ENCODE peak calls at places on chromosomes 5 and 9, in five cellular contexts. One of them, this sample, is unnamed.
A peak's percentile ranks its signal among the peaks of the same experiment; 100 is the strongest.

GRCh38 chr9:108443741-108444140 is 412.0 kb downstream of the ACTL7B start:
- DNase-seq in testis: no peak
- DNase-seq in adrenal gland: no peak
- DNase-seq in GM12864: no peak
- DNase-seq in body of pancreas: no peak
- DNase-seq in this sample: no peak

GRCh38 chr9:133429641-133430161 is 7.5 kb downstream of the ADAMTS13 start:
- DNase-seq in testis: peak; percentile 38
- DNase-seq in adrenal gland: peak; percentile 35
- DNase-seq in GM12864: no peak
- DNase-seq in body of pancreas: peak; percentile 39
- DNase-seq in this sample: peak; percentile 83

GRCh38 chr9:129761901-129762359 is 9.1 kb upstream of the PTGES start:
- DNase-seq in testis: no peak
- DNase-seq in adrenal gland: no peak
- DNase-seq in GM12864: no peak
- DNase-seq in body of pancreas: no peak
- DNase-seq in this sample: no peak

GRCh38 chr9:120477534-120478001 is 102.4 kb downstream of the CDK5RAP2 start:
- DNase-seq in testis: peak; percentile 59
- DNase-seq in adrenal gland: peak; percentile 64
- DNase-seq in GM12864: no peak
- DNase-seq in body of pancreas: peak; percentile 48
- DNase-seq in this sample: peak; percentile 26

GRCh38 chr9:121299125-121299466 is 31.1 kb downstream of the GSN start:
- DNase-seq in testis: no peak
- DNase-seq in adrenal gland: no peak
- DNase-seq in GM12864: no peak
- DNase-seq in body of pancreas: no peak
- DNase-seq in this sample: no peak

GRCh38 chr9:85859751-85860150 is 81.2 kb upstream of the NAA35 start:
- DNase-seq in testis: no peak
- DNase-seq in adrenal gland: no peak
- DNase-seq in GM12864: no peak
- DNase-seq in body of pancreas: no peak
- DNase-seq in this sample: no peak

GRCh38 chr5:52783226-52783959 is 4.3 kb upstream of the ITGA1 start:
- DNase-seq in testis: no peak
- DNase-seq in adrenal gland: no peak
- DNase-seq in GM12864: no peak
- DNase-seq in body of pancreas: no peak
- DNase-seq in this sample: no peak

GRCh38 chr9:134908524-134909364 is 9.0 kb downstream of the FCN1 start:
- DNase-seq in testis: no peak
- DNase-seq in adrenal gland: no peak
- DNase-seq in GM12864: no peak
- DNase-seq in body of pancreas: no peak
- DNase-seq in this sample: no peak

GRCh38 chr5:143386725-143387124 is 16.8 kb downstream of the NR3C1 start:
- DNase-seq in testis: no peak
- DNase-seq in adrenal gland: no peak
- DNase-seq in GM12864: no peak
- DNase-seq in body of pancreas: no peak
- DNase-seq in this sample: no peak

GRCh38 chr5:123035320-123035949 is 1.1 kb downstream of the PPIC start:
- DNase-seq in testis: peak; percentile 69
- DNase-seq in adrenal gland: peak; percentile 77
- DNase-seq in GM12864: no peak
- DNase-seq in body of pancreas: peak; percentile 47
- DNase-seq in this sample: peak; percentile 47

GRCh38 chr9:114156658-114157421 is 1.5 kb downstream of the COL27A1 start:
- DNase-seq in testis: peak; percentile 87
- DNase-seq in adrenal gland: peak; percentile 87
- DNase-seq in GM12864: no peak
- DNase-seq in body of pancreas: peak; percentile 73
- DNase-seq in this sample: no peak

GRCh38 chr5:164345173-164345572 is 839.8 kb downstream of the MAT2B start:
- DNase-seq in testis: no peak
- DNase-seq in adrenal gland: no peak
- DNase-seq in GM12864: no peak
- DNase-seq in body of pancreas: peak; percentile 26
- DNase-seq in this sample: no peak

GRCh38 chr5:73901045-73901444 is 275.0 kb downstream of the ARHGEF28 start:
- DNase-seq in testis: no peak
- DNase-seq in adrenal gland: peak; percentile 64
- DNase-seq in GM12864: no peak
- DNase-seq in body of pancreas: no peak
- DNase-seq in this sample: no peak

GRCh38 chr5:132591140-132591539 is 34.4 kb downstream of the RAD50 start:
- DNase-seq in testis: no peak
- DNase-seq in adrenal gland: no peak
- DNase-seq in GM12864: no peak
- DNase-seq in body of pancreas: no peak
- DNase-seq in this sample: peak; percentile 24

GRCh38 chr9:99489043-99489378 is 266.9 kb downstream of the SEC61B start:
- DNase-seq in testis: no peak
- DNase-seq in adrenal gland: no peak
- DNase-seq in GM12864: no peak
- DNase-seq in body of pancreas: no peak
- DNase-seq in this sample: no peak

GRCh38 chr5:39578887-39579497 is 154.2 kb upstream of the DAB2 start:
- DNase-seq in testis: no peak
- DNase-seq in adrenal gland: no peak
- DNase-seq in GM12864: no peak
- DNase-seq in body of pancreas: no peak
- DNase-seq in this sample: no peak

GRCh38 chr9:73154760-73155159 is 3.1 kb downstream of the ANXA1 start:
- DNase-seq in testis: no peak
- DNase-seq in adrenal gland: no peak
- DNase-seq in GM12864: no peak
- DNase-seq in body of pancreas: no peak
- DNase-seq in this sample: no peak

GRCh38 chr5:172788771-172789686 is 18.0 kb upstream of the DUSP1 start:
- DNase-seq in testis: peak; percentile 83
- DNase-seq in adrenal gland: peak; percentile 93
- DNase-seq in GM12864: no peak
- DNase-seq in body of pancreas: peak; percentile 83
- DNase-seq in this sample: no peak

GRCh38 chr5:59238126-59238902 is 655.2 kb downstream of the PDE4D start:
- DNase-seq in testis: no peak
- DNase-seq in adrenal gland: no peak
- DNase-seq in GM12864: no peak
- DNase-seq in body of pancreas: no peak
- DNase-seq in this sample: peak; percentile 1

GRCh38 chr5:157130933-157131332 is 11.7 kb downstream of the MED7 start:
- DNase-seq in testis: no peak
- DNase-seq in adrenal gland: peak; percentile 49
- DNase-seq in GM12864: no peak
- DNase-seq in body of pancreas: no peak
- DNase-seq in this sample: no peak

GRCh38 chr9:137478613-137479314 is 19.6 kb upstream of the NSMF start:
- DNase-seq in testis: peak; percentile 38
- DNase-seq in adrenal gland: no peak
- DNase-seq in GM12864: no peak
- DNase-seq in body of pancreas: no peak
- DNase-seq in this sample: no peak

GRCh38 chr5:54621742-54622141 is 104.2 kb downstream of the SNX18 start:
- DNase-seq in testis: no peak
- DNase-seq in adrenal gland: no peak
- DNase-seq in GM12864: no peak
- DNase-seq in body of pancreas: no peak
- DNase-seq in this sample: no peak

GRCh38 chr9:106860731-106861584 is 2.0 kb upstream of the ZNF462 start:
- DNase-seq in testis: peak; percentile 32
- DNase-seq in adrenal gland: peak; percentile 57
- DNase-seq in GM12864: no peak
- DNase-seq in body of pancreas: peak; percentile 18
- DNase-seq in this sample: no peak

GRCh38 chr9:93064392-93065124 is 6.1 kb downstream of the SUSD3 start:
- DNase-seq in testis: no peak
- DNase-seq in adrenal gland: no peak
- DNase-seq in GM12864: peak; percentile 93
- DNase-seq in body of pancreas: no peak
- DNase-seq in this sample: peak; percentile 93

GRCh38 chr9:131273791-131274673 is 2.3 kb downstream of the FAM78A start:
- DNase-seq in testis: no peak
- DNase-seq in adrenal gland: no peak
- DNase-seq in GM12864: no peak
- DNase-seq in body of pancreas: no peak
- DNase-seq in this sample: no peak

GRCh38 chr5:126794157-126794828 is 17.4 kb downstream of the LMNB1 start:
- DNase-seq in testis: no peak
- DNase-seq in adrenal gland: no peak
- DNase-seq in GM12864: no peak
- DNase-seq in body of pancreas: no peak
- DNase-seq in this sample: no peak

GRCh38 chr9:98600631-98601030 is 108.1 kb downstream of the GABBR2 start:
- DNase-seq in testis: no peak
- DNase-seq in adrenal gland: no peak
- DNase-seq in GM12864: no peak
- DNase-seq in body of pancreas: no peak
- DNase-seq in this sample: no peak

GRCh38 chr5:76403713-76403962 is 553 bp downstream of the IQGAP2 start:
- DNase-seq in testis: no peak
- DNase-seq in adrenal gland: peak; percentile 45
- DNase-seq in GM12864: no peak
- DNase-seq in body of pancreas: no peak
- DNase-seq in this sample: no peak

GRCh38 chr5:76403963-76404693 is 1.0 kb downstream of the IQGAP2 start:
- DNase-seq in testis: peak; percentile 30
- DNase-seq in adrenal gland: peak; percentile 67
- DNase-seq in GM12864: peak; percentile 55
- DNase-seq in body of pancreas: peak; percentile 89
- DNase-seq in this sample: peak; percentile 61

GRCh38 chr5:76402880-76403712 is at the start of gene IQGAP2:
- DNase-seq in testis: peak; percentile 61
- DNase-seq in adrenal gland: peak; percentile 82
- DNase-seq in GM12864: peak; percentile 90
- DNase-seq in body of pancreas: peak; percentile 75
- DNase-seq in this sample: peak; percentile 90

GRCh38 chr5:76406014-76406413 is 2.9 kb downstream of the IQGAP2 start:
- DNase-seq in testis: no peak
- DNase-seq in adrenal gland: no peak
- DNase-seq in GM12864: no peak
- DNase-seq in body of pancreas: no peak
- DNase-seq in this sample: no peak

GRCh38 chr5:76404694-76405306 is 1.7 kb downstream of the IQGAP2 start:
- DNase-seq in testis: no peak
- DNase-seq in adrenal gland: no peak
- DNase-seq in GM12864: no peak
- DNase-seq in body of pancreas: no peak
- DNase-seq in this sample: no peak
- TF ChIP-seq CTCF in testis: no peak
- TF ChIP-seq CTCF in adrenal gland: no peak
- TF ChIP-seq CTCF in GM12864: peak; percentile 13
- TF ChIP-seq CTCF in body of pancreas: no peak
- TF ChIP-seq CTCF in this sample: no peak

DNA sequence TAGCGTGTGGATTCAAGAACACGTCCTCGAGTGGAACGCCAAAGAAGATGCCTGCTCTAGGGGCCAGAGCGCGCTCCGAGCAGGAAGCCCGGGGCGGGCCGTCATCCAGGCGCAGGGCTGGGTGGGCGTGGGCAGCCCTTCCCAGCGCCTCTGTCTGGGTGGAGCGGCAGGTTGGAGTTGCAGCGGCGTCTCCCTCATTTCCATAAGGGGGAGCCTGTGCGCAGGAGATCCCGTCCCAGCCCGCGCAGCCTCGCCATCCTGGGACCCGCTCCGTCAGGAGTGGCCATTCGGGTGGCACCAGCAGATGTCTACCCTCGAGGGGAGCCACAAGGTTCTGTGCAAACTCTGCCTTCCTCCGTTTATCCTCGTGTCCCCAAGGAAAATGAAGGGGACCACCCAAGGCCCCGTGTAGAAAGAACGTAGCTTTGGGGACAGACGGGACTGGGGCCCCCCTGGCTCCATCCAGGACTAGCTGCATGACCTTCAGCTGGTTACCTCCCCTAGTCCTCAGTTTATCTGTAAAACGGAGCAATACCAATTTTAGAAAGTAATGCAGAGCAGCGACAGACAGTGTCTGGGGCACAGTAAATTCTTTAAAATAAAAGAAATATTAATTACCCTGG is 155.5 kb upstream of the SMIM23 start:
- DNase-seq in testis: peak; percentile 45
- DNase-seq in adrenal gland: peak; percentile 33
- DNase-seq in GM12864: no peak
- DNase-seq in body of pancreas: no peak
- DNase-seq in this sample: no peak
- TF ChIP-seq CTCF in testis: no peak
- TF ChIP-seq CTCF in adrenal gland: peak; percentile 25
- TF ChIP-seq CTCF in GM12864: no peak
- TF ChIP-seq CTCF in body of pancreas: no peak
- TF ChIP-seq CTCF in this sample: no peak

GRCh38 chr5:114358329-114358728 is 3.5 kb upstream of the KCNN2 start:
- DNase-seq in testis: no peak
- DNase-seq in adrenal gland: no peak
- DNase-seq in GM12864: no peak
- DNase-seq in body of pancreas: no peak
- DNase-seq in this sample: no peak
- TF ChIP-seq CTCF in testis: no peak
- TF ChIP-seq CTCF in adrenal gland: peak; percentile 10
- TF ChIP-seq CTCF in GM12864: no peak
- TF ChIP-seq CTCF in body of pancreas: no peak
- TF ChIP-seq CTCF in this sample: no peak

GRCh38 chr5:134131578-134132350 is 17.3 kb downstream of the TCF7 start:
- DNase-seq in testis: no peak
- DNase-seq in adrenal gland: no peak
- DNase-seq in GM12864: no peak
- DNase-seq in body of pancreas: no peak
- DNase-seq in this sample: no peak

GRCh38 chr5:134131165-134131564 is 16.7 kb downstream of the TCF7 start:
- DNase-seq in testis: no peak
- DNase-seq in adrenal gland: no peak
- DNase-seq in GM12864: no peak
- DNase-seq in body of pancreas: no peak
- DNase-seq in this sample: no peak

GRCh38 chr5:134133995-134134541 is 19.6 kb downstream of the TCF7 start:
- DNase-seq in testis: no peak
- DNase-seq in adrenal gland: peak; percentile 5
- DNase-seq in GM12864: no peak
- DNase-seq in body of pancreas: peak; percentile 8
- DNase-seq in this sample: no peak

GRCh38 chr5:134133213-134133994 is 18.9 kb downstream of the TCF7 start:
- DNase-seq in testis: no peak
- DNase-seq in adrenal gland: no peak
- DNase-seq in GM12864: no peak
- DNase-seq in body of pancreas: peak; percentile 11
- DNase-seq in this sample: no peak

GRCh38 chr5:134132372-134133212 is 18.1 kb downstream of the TCF7 start:
- DNase-seq in testis: no peak
- DNase-seq in adrenal gland: no peak
- DNase-seq in GM12864: peak; percentile 79
- DNase-seq in body of pancreas: peak; percentile 8
- DNase-seq in this sample: peak; percentile 72
- TF ChIP-seq CTCF in testis: no peak
- TF ChIP-seq CTCF in adrenal gland: no peak
- TF ChIP-seq CTCF in GM12864: peak; percentile 62
- TF ChIP-seq CTCF in body of pancreas: no peak
- TF ChIP-seq CTCF in this sample: peak; percentile 74

This sample was measured in GM13977.